ENCODE peak calls at places on chromosomes 16 and 17, in ten cellular contexts. O, E, W, H, R, D, C, K, Y and L are unnamed samples. For H4K20me1, the result is how much of the 10 kb centered on the place peaks cover.

GRCh38 chr17:3802461-3803307 is 1.7 kb upstream of the ITGAE start:
- DNase-seq in O (no peak), E (no peak), W (peak), H (peak), R (no peak), D (no peak), C (peak), K (no peak), Y (no peak), L (peak)

GRCh38 chr16:89409161-89409711 is 81.1 kb downstream of the ANKRD11 start:
- DNase-seq in O (no peak), E (no peak), W (peak), H (no peak), R (no peak), D (no peak), C (peak), K (no peak), Y (no peak), L (peak)

GRCh38 chr17:36127199-36127881 is 23.7 kb downstream of the CCL4 start:
- DNase-seq in O (no peak), E (peak), W (no peak), H (no peak), R (no peak), D (no peak), C (no peak), K (no peak), Y (no peak), L (no peak)

GRCh38 chr17:74417178-74418045 is 14.5 kb upstream of the GPRC5C start:
- DNase-seq in O (peak), E (peak), W (peak), H (peak), R (no peak), D (no peak), C (peak), K (peak), Y (no peak), L (no peak)

GRCh38 chr16:65751622-65752598 is 614.6 kb upstream of the CDH5 start:
- DNase-seq in O (no peak), E (no peak), W (no peak), H (no peak), R (no peak), D (no peak), C (no peak), K (no peak), Y (no peak), L (no peak)

GRCh38 chr16:49491736-49492089 is 118.1 kb downstream of the C16orf78 start:
- DNase-seq in O (peak), E (no peak), W (peak), H (no peak), R (peak), D (peak), C (no peak), K (peak), Y (no peak), L (no peak)

GRCh38 chr16:77330332-77331043 is 104.3 kb downstream of the ADAMTS18 start:
- DNase-seq in O (no peak), E (no peak), W (no peak), H (no peak), R (no peak), D (no peak), C (no peak), K (no peak), Y (no peak), L (no peak)

GRCh38 chr17:43330876-43331639 is 67.7 kb upstream of the ARL4D start:
- DNase-seq in O (no peak), E (peak), W (no peak), H (no peak), R (peak), D (no peak), C (no peak), K (no peak), Y (no peak), L (peak)

GRCh38 chr16:57092786-57093301 is 461 bp downstream of the CPNE2 start:
- DNase-seq in O (no peak), E (peak), W (peak), H (no peak), R (peak), D (no peak), C (peak), K (peak), Y (peak), L (no peak)

GRCh38 chr16:31201511-31202401 is 804 bp downstream of the PYCARD start:
- DNase-seq in O (no peak), E (peak), W (no peak), H (no peak), R (peak), D (no peak), C (peak), K (peak), Y (peak), L (no peak)

GRCh38 chr17:31448467-31449077 is 57.1 kb downstream of the RAB11FIP4 start:
- DNase-seq in O (no peak), E (no peak), W (peak), H (peak), R (no peak), D (no peak), C (no peak), K (no peak), Y (no peak), L (peak)

GRCh38 chr16:68406458-68407041 is 41.8 kb downstream of the SMPD3 start:
- DNase-seq in O (no peak), E (no peak), W (peak), H (peak), R (no peak), D (no peak), C (peak), K (no peak), Y (peak), L (peak)

GRCh38 chr17:50685334-50685665 is 22.4 kb downstream of the ANKRD40 start:
- DNase-seq in O (no peak), E (no peak), W (no peak), H (no peak), R (no peak), D (no peak), C (no peak), K (no peak), Y (no peak), L (no peak)

GRCh38 chr17:78753316-78754250 is 28.5 kb downstream of the CYTH1 start:
- DNase-seq in O (no peak), E (no peak), W (peak), H (no peak), R (no peak), D (no peak), C (no peak), K (no peak), Y (no peak), L (peak)

GRCh38 chr17:27539152-27539551 is 82.9 kb downstream of the KSR1 start:
- DNase-seq in O (no peak), E (no peak), W (no peak), H (no peak), R (no peak), D (no peak), C (no peak), K (no peak), Y (no peak), L (no peak)
- H4K20me1 ChIP-seq in O (under half), E (under half), W (under half), H (half or more), R (under half), D (under half), C (under half), K (under half), Y (under half), L (under half)

DNA sequence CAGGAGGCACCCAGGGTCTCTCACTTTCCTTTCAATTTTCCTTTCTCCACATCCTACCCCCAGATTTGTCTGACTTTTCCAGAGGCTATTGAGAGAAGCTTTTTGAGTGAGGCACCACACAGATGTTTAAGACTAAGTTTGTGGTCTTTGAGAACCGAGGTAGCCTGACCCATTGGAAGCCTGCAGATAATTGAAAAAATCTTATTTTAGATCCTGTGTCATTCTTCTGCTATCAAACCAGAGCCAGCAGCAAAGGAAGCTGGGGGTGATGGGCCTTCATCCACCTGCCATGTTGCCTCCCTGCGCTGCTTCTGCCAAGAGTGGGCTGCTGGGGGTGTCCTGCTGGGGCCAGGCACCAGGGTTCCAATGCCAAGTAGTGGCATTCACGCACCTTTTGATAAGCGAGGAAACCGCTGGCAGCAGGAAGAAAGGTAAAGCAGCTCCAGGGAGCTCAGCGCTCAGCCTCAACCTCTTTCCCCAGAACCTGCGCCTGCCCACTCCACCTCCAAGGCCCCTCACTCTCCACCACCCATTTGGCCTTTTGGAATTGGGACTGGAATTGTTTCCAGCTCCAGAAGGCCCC is 55.6 kb downstream of the MPRIP start:
- DNase-seq in O (no peak), E (no peak), W (no peak), H (no peak), R (no peak), D (no peak), C (no peak), K (no peak), Y (no peak), L (no peak)
- H4K20me1 ChIP-seq in O (under half), E (under half), W (half or more), H (half or more), R (under half), D (under half), C (under half), K (under half), Y (half or more), L (half or more)

GRCh38 chr17:81049973-81050551 is 15.1 kb downstream of the BAIAP2 start:
- DNase-seq in O (peak), E (no peak), W (peak), H (peak), R (no peak), D (no peak), C (no peak), K (peak), Y (peak), L (no peak)
- H4K20me1 ChIP-seq in O (under half), E (under half), W (under half), H (half or more), R (under half), D (under half), C (under half), K (under half), Y (half or more), L (under half)

DNA sequence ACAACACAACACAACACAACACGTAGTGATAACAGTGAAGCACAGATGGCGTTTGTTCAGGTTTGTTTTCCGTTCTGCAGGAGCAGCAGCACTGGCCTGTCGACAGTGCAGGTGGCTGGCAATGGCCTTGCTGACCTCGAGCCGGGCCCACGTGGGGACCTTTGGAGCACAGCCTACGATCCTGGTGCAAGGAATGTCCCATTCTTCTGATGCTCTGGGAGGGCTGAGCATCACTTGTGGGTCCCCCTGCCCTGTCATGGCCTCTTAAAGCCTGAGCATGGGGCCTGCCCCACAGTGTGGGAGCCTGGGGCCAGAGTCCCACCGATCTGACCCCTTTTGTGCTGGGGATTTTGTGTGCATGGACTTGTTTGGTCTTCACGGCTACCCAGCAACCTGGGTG is 6.8 kb downstream of the MAP2K3 start:
- DNase-seq in O (no peak), E (no peak), W (no peak), H (no peak), R (no peak), D (no peak), C (no peak), K (no peak), Y (no peak), L (no peak)
- H4K20me1 ChIP-seq in O (under half), E (half or more), W (half or more), H (half or more), R (under half), D (under half), C (under half), K (under half), Y (half or more), L (half or more)

GRCh38 chr16:84093120-84093878 is 23.4 kb downstream of the MBTPS1 start:
- DNase-seq in O (no peak), E (no peak), W (no peak), H (no peak), R (no peak), D (no peak), C (no peak), K (no peak), Y (no peak), L (no peak)
- H4K20me1 ChIP-seq in O (under half), E (under half), W (under half), H (half or more), R (under half), D (under half), C (under half), K (under half), Y (under half), L (under half)

DNA sequence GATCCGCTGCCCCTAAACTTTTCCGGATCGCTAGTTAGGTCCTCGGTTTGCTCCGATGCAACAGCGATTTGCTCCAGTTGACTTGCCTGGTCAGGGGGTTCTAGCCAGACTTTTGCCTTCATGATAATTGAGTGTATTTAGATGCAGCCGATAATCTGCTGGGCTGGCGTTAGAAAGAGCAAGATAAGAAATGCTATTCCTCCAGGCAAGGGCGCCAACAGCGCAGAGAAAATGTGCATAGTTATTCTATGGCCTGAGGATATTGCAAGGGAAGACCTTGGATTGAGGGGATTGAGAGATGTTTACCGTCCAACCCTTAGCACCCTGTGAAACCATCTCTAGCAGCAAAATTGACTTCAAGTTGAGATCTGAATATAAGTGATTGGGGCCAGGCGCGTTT is 443.7 kb downstream of the TMEM114 start:
- DNase-seq in O (no peak), E (no peak), W (no peak), H (no peak), R (no peak), D (no peak), C (no peak), K (no peak), Y (no peak), L (no peak)
- H4K20me1 ChIP-seq in O (under half), E (under half), W (under half), H (under half), R (under half), D (under half), C (under half), K (under half), Y (under half), L (under half)

DNA sequence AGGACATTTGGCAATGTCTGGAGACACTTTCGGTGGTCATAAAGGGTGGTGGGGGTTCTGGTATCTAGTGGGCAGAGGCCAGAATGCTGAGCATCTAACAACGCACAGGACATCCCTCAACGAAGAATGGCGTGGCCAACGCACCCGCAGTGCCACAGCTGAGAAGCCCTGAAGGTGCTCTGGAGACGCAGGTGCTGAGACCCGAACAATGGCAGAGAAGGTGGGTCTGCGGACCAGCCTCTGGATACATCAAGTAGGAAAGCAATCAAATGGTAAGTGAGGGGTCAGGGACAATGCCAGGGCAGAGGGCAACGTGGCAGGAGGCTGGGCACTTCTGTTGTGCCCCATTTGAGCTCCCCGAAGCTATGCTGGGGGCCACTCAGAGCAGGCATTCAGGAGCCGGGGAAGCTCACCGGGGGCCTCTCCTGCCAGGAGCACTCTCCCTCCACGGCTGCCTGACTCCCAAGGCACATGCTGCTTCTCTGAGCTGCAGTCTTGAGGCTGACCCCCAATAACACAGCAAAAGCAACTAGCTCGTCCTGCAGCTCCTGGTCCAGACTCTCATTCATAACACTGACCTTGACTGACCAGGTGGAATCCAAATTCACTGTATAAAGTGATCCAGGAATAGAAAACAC is 26.0 kb downstream of the SPHK1 start:
- DNase-seq in O (no peak), E (no peak), W (no peak), H (no peak), R (no peak), D (no peak), C (no peak), K (no peak), Y (no peak), L (no peak)
- H4K20me1 ChIP-seq in O (under half), E (under half), W (under half), H (half or more), R (under half), D (under half), C (under half), K (under half), Y (half or more), L (half or more)

DNA sequence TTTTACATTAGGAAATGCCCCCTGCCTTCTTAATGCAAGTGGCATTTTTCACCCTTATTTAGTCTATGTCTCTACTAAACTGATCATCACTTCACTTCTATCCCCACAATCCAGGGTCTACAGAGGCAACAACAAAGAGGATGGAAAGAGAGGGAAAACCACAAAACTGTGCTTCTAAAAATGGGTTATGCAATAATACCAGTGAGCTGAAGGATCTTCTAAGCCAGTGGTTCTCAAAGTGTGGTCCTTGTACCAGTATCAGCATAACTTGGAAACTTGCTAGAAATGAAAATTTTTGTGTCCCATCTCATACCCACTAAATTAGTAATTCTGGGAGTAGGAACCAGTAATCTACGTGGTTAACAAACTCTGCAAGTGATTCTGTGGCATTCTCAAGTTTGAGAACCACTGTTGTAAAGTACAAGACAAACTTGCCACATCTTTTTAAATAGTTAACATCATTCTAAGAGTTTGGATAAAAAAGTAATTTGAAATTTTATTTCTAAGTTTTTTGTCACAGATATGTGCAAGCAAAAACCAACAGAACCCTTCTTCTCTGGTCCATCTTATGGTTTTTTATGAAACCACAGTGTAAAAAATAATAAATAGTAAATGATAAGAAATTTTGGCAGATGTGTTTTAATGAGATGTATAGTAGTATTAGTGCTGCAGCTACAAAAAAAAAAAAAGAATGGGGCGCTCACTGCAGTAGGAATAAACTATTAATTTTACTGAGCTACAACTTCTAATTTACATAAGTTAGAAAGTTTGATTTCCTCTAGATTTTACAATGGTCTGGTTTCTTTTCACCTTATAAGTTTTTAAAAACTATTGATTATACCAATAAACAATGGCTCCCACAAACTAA is 16.2 kb downstream of the CDC27 start:
- DNase-seq in O (no peak), E (no peak), W (no peak), H (peak), R (no peak), D (no peak), C (no peak), K (no peak), Y (no peak), L (no peak)
- H4K20me1 ChIP-seq in O (under half), E (under half), W (under half), H (half or more), R (under half), D (under half), C (under half), K (under half), Y (half or more), L (under half)